ENCODE peak calls at places on chromosomes 16 and 17, in seven cellular contexts. P is naive thymus-derived CD8-positive, alpha-beta T cell; S is hepatic stellate cell; O is AML-193; Z is dermis microvascular lymphatic vessel endothelial cell; U is brain microvascular endothelial cell; R is IMR-90. D is an unnamed sample.

GRCh38 chr17:42132941-42133340 is 10.3 kb downstream of the HSPB9 start:
- DNase-seq in P (no peak), S (peak), O (peak), Z (no peak), U (peak), R (peak), D (peak)

GRCh38 chr17:8807070-8807550 is 7.9 kb upstream of the MFSD6L start:
- DNase-seq in P (no peak), S (no peak), O (no peak), Z (no peak), U (no peak), R (no peak), D (no peak)

GRCh38 chr17:6496116-6496481 is 51.8 kb downstream of the PIMREG start:
- DNase-seq in P (no peak), S (no peak), O (no peak), Z (no peak), U (no peak), R (no peak), D (no peak)

GRCh38 chr17:76408037-76408849 is 23.8 kb downstream of the SPHK1 start:
- DNase-seq in P (peak), S (peak), O (peak), Z (no peak), U (no peak), R (peak), D (peak)

GRCh38 chr17:58156839-58157803 is 8.9 kb downstream of the OR4D1 start:
- DNase-seq in P (peak), S (no peak), O (no peak), Z (no peak), U (no peak), R (no peak), D (no peak)

GRCh38 chr17:49365667-49366066 is 3.6 kb upstream of the ZNF652 start:
- DNase-seq in P (no peak), S (peak), O (peak), Z (no peak), U (no peak), R (no peak), D (peak)

GRCh38 chr16:73082608-73083007 is 34.7 kb upstream of the ZFHX3 start:
- DNase-seq in P (no peak), S (peak), O (no peak), Z (no peak), U (peak), R (peak), D (peak)

GRCh38 chr16:2226245-2226793 is 2.9 kb downstream of the E4F1 start:
- DNase-seq in P (no peak), S (no peak), O (no peak), Z (no peak), U (no peak), R (no peak), D (no peak)

GRCh38 chr17:39099686-39100293 is 51.6 kb downstream of the PLXDC1 start:
- DNase-seq in P (no peak), S (peak), O (no peak), Z (no peak), U (no peak), R (peak), D (peak)

GRCh38 chr17:21029032-21029431 is 13.8 kb downstream of the USP22 start:
- DNase-seq in P (no peak), S (peak), O (no peak), Z (no peak), U (peak), R (peak), D (peak)

D was measured in astrocyte of the spinal cord.